ENCODE peak calls at places on chromosomes 16 and 17, in four cellular contexts. One of them, this sample, is unnamed.

GRCh38 chr17:49910858-49911204 is 58.2 kb upstream of the DLX4 start:
- DNase-seq in HTR-8/SVneo: no peak
- DNase-seq in activated CD4-positive, alpha-beta T cell treated with anti-CD3 and anti-CD28 coated beads, Interleukin-2, amount 50 U/mL, for 24 hours: no peak
- DNase-seq in hypothalamus: no peak
- DNase-seq in this sample: no peak

GRCh38 chr17:58492238-58493121 is 4.3 kb upstream of the HSF5 start:
- DNase-seq in activated CD4-positive, alpha-beta T cell treated with anti-CD3 and anti-CD28 coated beads, Interleukin-2, amount 50 U/mL, for 24 hours: no peak
- DNase-seq in hypothalamus: no peak
- DNase-seq in HTR-8/SVneo: no peak
- DNase-seq in this sample: no peak

GRCh38 chr17:63925615-63926014 is 6.5 kb downstream of the CD79B start:
- DNase-seq in hypothalamus: no peak
- DNase-seq in HTR-8/SVneo: no peak
- DNase-seq in activated CD4-positive, alpha-beta T cell treated with anti-CD3 and anti-CD28 coated beads, Interleukin-2, amount 50 U/mL, for 24 hours: no peak
- DNase-seq in this sample: no peak

GRCh38 chr17:55649935-55650597 is 72.6 kb downstream of the TMEM100 start:
- DNase-seq in activated CD4-positive, alpha-beta T cell treated with anti-CD3 and anti-CD28 coated beads, Interleukin-2, amount 50 U/mL, for 24 hours: no peak
- DNase-seq in hypothalamus: no peak
- DNase-seq in HTR-8/SVneo: no peak
- DNase-seq in this sample: no peak

GRCh38 chr16:79089735-79090284 is 510.7 kb downstream of the MAF start:
- DNase-seq in HTR-8/SVneo: no peak
- DNase-seq in activated CD4-positive, alpha-beta T cell treated with anti-CD3 and anti-CD28 coated beads, Interleukin-2, amount 50 U/mL, for 24 hours: peak; percentile 15
- DNase-seq in hypothalamus: no peak
- DNase-seq in this sample: peak; percentile 53

GRCh38 chr17:8789743-8790142 is 9.4 kb downstream of the MFSD6L start:
- DNase-seq in activated CD4-positive, alpha-beta T cell treated with anti-CD3 and anti-CD28 coated beads, Interleukin-2, amount 50 U/mL, for 24 hours: no peak
- DNase-seq in HTR-8/SVneo: no peak
- DNase-seq in hypothalamus: no peak
- DNase-seq in this sample: no peak

GRCh38 chr17:350706-351435 is 1.7 kb downstream of the RPH3AL start:
- DNase-seq in HTR-8/SVneo: peak; percentile 60
- DNase-seq in hypothalamus: no peak
- DNase-seq in activated CD4-positive, alpha-beta T cell treated with anti-CD3 and anti-CD28 coated beads, Interleukin-2, amount 50 U/mL, for 24 hours: no peak
- DNase-seq in this sample: peak; percentile 80

GRCh38 chr17:39777534-39778365 is 40.0 kb downstream of the GRB7 start:
- DNase-seq in activated CD4-positive, alpha-beta T cell treated with anti-CD3 and anti-CD28 coated beads, Interleukin-2, amount 50 U/mL, for 24 hours: no peak
- DNase-seq in hypothalamus: no peak
- DNase-seq in HTR-8/SVneo: no peak
- DNase-seq in this sample: no peak

GRCh38 chr16:66606000-66606751 is 1.7 kb downstream of the CMTM3 start:
- DNase-seq in HTR-8/SVneo: no peak
- DNase-seq in hypothalamus: no peak
- DNase-seq in activated CD4-positive, alpha-beta T cell treated with anti-CD3 and anti-CD28 coated beads, Interleukin-2, amount 50 U/mL, for 24 hours: no peak
- DNase-seq in this sample: no peak

GRCh38 chr17:4230142-4230541 is 33.6 kb downstream of the ANKFY1 start:
- DNase-seq in activated CD4-positive, alpha-beta T cell treated with anti-CD3 and anti-CD28 coated beads, Interleukin-2, amount 50 U/mL, for 24 hours: no peak
- DNase-seq in HTR-8/SVneo: peak; percentile 90
- DNase-seq in hypothalamus: peak; percentile 33
- DNase-seq in this sample: peak; percentile 58

GRCh38 chr17:37555386-37555785 is 53.8 kb downstream of the SYNRG start:
- DNase-seq in activated CD4-positive, alpha-beta T cell treated with anti-CD3 and anti-CD28 coated beads, Interleukin-2, amount 50 U/mL, for 24 hours: no peak
- DNase-seq in hypothalamus: no peak
- DNase-seq in HTR-8/SVneo: no peak
- DNase-seq in this sample: no peak

GRCh38 chr17:56624315-56624714 is 30.8 kb downstream of the NOG start:
- DNase-seq in hypothalamus: no peak
- DNase-seq in HTR-8/SVneo: no peak
- DNase-seq in activated CD4-positive, alpha-beta T cell treated with anti-CD3 and anti-CD28 coated beads, Interleukin-2, amount 50 U/mL, for 24 hours: no peak
- DNase-seq in this sample: no peak

GRCh38 chr17:44775838-44776621 is 17.2 kb downstream of the ADAM11 start:
- DNase-seq in activated CD4-positive, alpha-beta T cell treated with anti-CD3 and anti-CD28 coated beads, Interleukin-2, amount 50 U/mL, for 24 hours: no peak
- DNase-seq in HTR-8/SVneo: no peak
- DNase-seq in hypothalamus: no peak
- DNase-seq in this sample: peak; percentile 60

GRCh38 chr17:16491131-16491702 is 776 bp downstream of the LRRC75A start:
- DNase-seq in HTR-8/SVneo: no peak
- DNase-seq in hypothalamus: no peak
- DNase-seq in activated CD4-positive, alpha-beta T cell treated with anti-CD3 and anti-CD28 coated beads, Interleukin-2, amount 50 U/mL, for 24 hours: no peak
- DNase-seq in this sample: peak; percentile 39

GRCh38 chr17:61227866-61228265 is 171.8 kb upstream of the TBX2 start:
- DNase-seq in activated CD4-positive, alpha-beta T cell treated with anti-CD3 and anti-CD28 coated beads, Interleukin-2, amount 50 U/mL, for 24 hours: no peak
- DNase-seq in HTR-8/SVneo: no peak
- DNase-seq in hypothalamus: no peak
- DNase-seq in this sample: no peak

GRCh38 chr17:63189082-63189481 is 223.0 kb downstream of the TANC2 start:
- DNase-seq in hypothalamus: no peak
- DNase-seq in HTR-8/SVneo: no peak
- DNase-seq in activated CD4-positive, alpha-beta T cell treated with anti-CD3 and anti-CD28 coated beads, Interleukin-2, amount 50 U/mL, for 24 hours: no peak
- DNase-seq in this sample: no peak

GRCh38 chr17:82463881-82464566 is 5.5 kb downstream of the NARF start:
- DNase-seq in hypothalamus: no peak
- DNase-seq in HTR-8/SVneo: no peak
- DNase-seq in activated CD4-positive, alpha-beta T cell treated with anti-CD3 and anti-CD28 coated beads, Interleukin-2, amount 50 U/mL, for 24 hours: no peak
- DNase-seq in this sample: no peak

GRCh38 chr17:32584792-32585191 is 98.0 kb downstream of the CDK5R1 start:
- DNase-seq in hypothalamus: no peak
- DNase-seq in activated CD4-positive, alpha-beta T cell treated with anti-CD3 and anti-CD28 coated beads, Interleukin-2, amount 50 U/mL, for 24 hours: no peak
- DNase-seq in HTR-8/SVneo: no peak
- DNase-seq in this sample: no peak

GRCh38 chr17:7588553-7589203 is 1.2 kb downstream of the SOX15 start:
- DNase-seq in activated CD4-positive, alpha-beta T cell treated with anti-CD3 and anti-CD28 coated beads, Interleukin-2, amount 50 U/mL, for 24 hours: no peak
- DNase-seq in hypothalamus: no peak
- DNase-seq in HTR-8/SVneo: no peak
- DNase-seq in this sample: no peak

GRCh38 chr17:73291260-73291801 is 20.5 kb downstream of the CDC42EP4 start:
- DNase-seq in activated CD4-positive, alpha-beta T cell treated with anti-CD3 and anti-CD28 coated beads, Interleukin-2, amount 50 U/mL, for 24 hours: no peak
- DNase-seq in HTR-8/SVneo: peak; percentile 91
- DNase-seq in hypothalamus: peak; percentile 22
- DNase-seq in this sample: peak; percentile 88

GRCh38 chr16:75267631-75268264 is 16.3 kb upstream of the BCAR1 start:
- DNase-seq in HTR-8/SVneo: peak; percentile 93
- DNase-seq in activated CD4-positive, alpha-beta T cell treated with anti-CD3 and anti-CD28 coated beads, Interleukin-2, amount 50 U/mL, for 24 hours: no peak
- DNase-seq in hypothalamus: peak; percentile 52
- DNase-seq in this sample: peak; percentile 87

GRCh38 chr16:75254359-75254837 is 3.0 kb upstream of the BCAR1 start:
- DNase-seq in hypothalamus: no peak
- DNase-seq in HTR-8/SVneo: peak; percentile 95
- DNase-seq in activated CD4-positive, alpha-beta T cell treated with anti-CD3 and anti-CD28 coated beads, Interleukin-2, amount 50 U/mL, for 24 hours: no peak
- DNase-seq in this sample: no peak

GRCh38 chr17:64781394-64781793 is 119.3 kb upstream of the SMURF2 start:
- DNase-seq in activated CD4-positive, alpha-beta T cell treated with anti-CD3 and anti-CD28 coated beads, Interleukin-2, amount 50 U/mL, for 24 hours: no peak
- DNase-seq in HTR-8/SVneo: no peak
- DNase-seq in hypothalamus: no peak
- DNase-seq in this sample: peak; percentile 65

GRCh38 chr16:68782198-68783174 is 45.4 kb downstream of the CDH1 start:
- DNase-seq in HTR-8/SVneo: no peak
- DNase-seq in hypothalamus: no peak
- DNase-seq in activated CD4-positive, alpha-beta T cell treated with anti-CD3 and anti-CD28 coated beads, Interleukin-2, amount 50 U/mL, for 24 hours: no peak
- DNase-seq in this sample: no peak

GRCh38 chr16:7471268-7471667 is 138.6 kb downstream of the RBFOX1 start:
- DNase-seq in hypothalamus: no peak
- DNase-seq in activated CD4-positive, alpha-beta T cell treated with anti-CD3 and anti-CD28 coated beads, Interleukin-2, amount 50 U/mL, for 24 hours: no peak
- DNase-seq in HTR-8/SVneo: no peak
- DNase-seq in this sample: no peak

GRCh38 chr16:88785106-88785924 is at the start of gene PIEZO1:
- DNase-seq in HTR-8/SVneo: peak; percentile 69
- DNase-seq in activated CD4-positive, alpha-beta T cell treated with anti-CD3 and anti-CD28 coated beads, Interleukin-2, amount 50 U/mL, for 24 hours: peak; percentile 69
- DNase-seq in hypothalamus: peak; percentile 53
- DNase-seq in this sample: no peak

GRCh38 chr16:85641776-85642176 is 28.7 kb downstream of the GSE1 start:
- DNase-seq in activated CD4-positive, alpha-beta T cell treated with anti-CD3 and anti-CD28 coated beads, Interleukin-2, amount 50 U/mL, for 24 hours: no peak
- DNase-seq in HTR-8/SVneo: no peak
- DNase-seq in hypothalamus: no peak
- DNase-seq in this sample: peak; percentile 60

GRCh38 chr17:14833201-14833773 is 431.8 kb downstream of the PMP22 start:
- DNase-seq in activated CD4-positive, alpha-beta T cell treated with anti-CD3 and anti-CD28 coated beads, Interleukin-2, amount 50 U/mL, for 24 hours: no peak
- DNase-seq in hypothalamus: no peak
- DNase-seq in HTR-8/SVneo: peak; percentile 64
- DNase-seq in this sample: no peak